ENCODE peak calls at places on chromosomes 4 and X, in seven cellular contexts. Z, R, G, T, D, N and S are unnamed samples.

GRCh38 chr4:62262676-62263075 is 1062.5 kb downstream of the ADGRL3 start:
- DNase-seq in G (no peak), D (no peak), Z (no peak), N (no peak), T (no peak), R (no peak), S (no peak)

GRCh38 chrX:97668126-97668525 is 784.4 kb downstream of the RPA4 start:
- DNase-seq in N (no peak), R (no peak), D (no peak), G (no peak), T (no peak), Z (no peak), S (no peak)

GRCh38 chrX:23773601-23774175 is 9.3 kb upstream of the SAT1 start:
- DNase-seq in G (no peak), T (no peak), R (no peak), Z (no peak), N (no peak), D (no peak), S (no peak)

GRCh38 chr4:39025552-39026085 is 6.6 kb downstream of the TMEM156 start:
- DNase-seq in Z (no peak), D (no peak), R (no peak), N (no peak), T (no peak), G (no peak), S (no peak)

GRCh38 chrX:100625985-100626491 is 10.6 kb downstream of the TSPAN6 start:
- DNase-seq in D (no peak), T (no peak), N (no peak), Z (no peak), G (no peak), R (no peak), S (no peak)

GRCh38 chr4:41346306-41347061 is 89.8 kb downstream of the UCHL1 start:
- DNase-seq in Z (no peak), G (no peak), N (no peak), T (no peak), R (no peak), D (peak; percentile 21), S (no peak)

GRCh38 chrX:100341111-100341510 is 69.0 kb downstream of the PCDH19 start:
- DNase-seq in T (no peak), G (no peak), Z (no peak), D (no peak), N (no peak), R (no peak), S (no peak)

GRCh38 chr4:19329631-19330030 is 922.1 kb upstream of the SLIT2 start:
- DNase-seq in D (no peak), G (no peak), N (no peak), Z (no peak), T (no peak), R (no peak), S (no peak)

GRCh38 chr4:154743683-154744340 is at the start of gene LRAT:
- DNase-seq in T (peak; percentile 73), G (peak; percentile 81), Z (peak; percentile 69), D (peak; percentile 85), R (peak; percentile 79), N (no peak), S (peak; percentile 59)

GRCh38 chr4:122728781-122729330 is 3.6 kb upstream of the BBS12 start:
- DNase-seq in D (no peak), Z (no peak), T (no peak), G (no peak), N (no peak), R (no peak), S (no peak)

DNA sequence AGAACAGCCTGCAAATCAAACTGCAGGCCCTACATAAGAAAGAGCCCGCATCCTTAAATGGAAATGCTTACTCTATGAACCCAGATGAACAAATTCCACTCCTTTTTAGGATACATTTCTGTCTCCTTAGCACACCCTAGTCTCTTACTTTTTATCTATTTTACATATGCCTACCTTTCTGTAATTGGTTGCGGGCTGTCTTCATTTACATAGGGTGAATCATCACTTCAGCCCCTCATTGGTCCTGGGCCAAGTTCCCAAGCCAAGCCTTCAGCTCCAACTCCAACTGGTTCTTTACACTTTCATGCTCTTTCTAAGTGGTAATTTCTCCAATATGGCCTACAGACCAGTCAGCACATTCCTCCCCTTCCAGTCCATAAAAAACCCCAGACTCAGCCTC is 219.3 kb downstream of the TRAM1L1 start:
- DNase-seq in G (no peak), R (no peak), Z (no peak), N (no peak), T (no peak), D (no peak), S (no peak)
- H3K4me1 ChIP-seq in G (no peaks in the 10 kb centered on the region), R (no peaks in the 10 kb centered on the region), Z (no peaks in the 10 kb centered on the region), N (no peaks in the 10 kb centered on the region), T (no peaks in the 10 kb centered on the region), D (no peaks in the 10 kb centered on the region), S (no peaks in the 10 kb centered on the region)

GRCh38 chr4:35934370-35934981 is 309.8 kb downstream of the ARAP2 start:
- DNase-seq in Z (no peak), R (no peak), N (no peak), T (no peak), D (peak; percentile 63), G (no peak), S (no peak)
- TF ChIP-seq CTCF in Z (peak; percentile 53), R (peak; percentile 56), N (peak; percentile 36), T (no peak), D (peak; percentile 79), G (peak; percentile 53), S (peak; percentile 64)

DNA sequence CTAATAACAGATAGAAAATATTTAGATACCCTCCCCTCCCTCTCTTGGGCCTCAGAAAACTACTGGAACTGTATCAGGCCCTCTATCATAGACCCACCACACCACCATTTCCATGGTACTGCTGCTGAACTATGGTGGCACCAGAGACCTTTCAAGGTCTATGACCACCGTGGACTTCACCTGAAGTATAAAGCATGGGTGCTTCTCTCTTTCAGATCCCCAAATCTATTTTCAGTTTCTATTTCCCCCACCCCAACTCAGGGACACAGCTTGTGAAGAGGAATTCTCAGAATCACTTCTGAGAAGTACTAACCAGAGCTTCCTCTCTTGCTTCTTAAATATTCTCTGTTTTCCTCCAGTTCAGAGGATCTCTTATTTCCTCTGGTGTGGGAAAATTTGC is 840.8 kb upstream of the HTR2C start:
- DNase-seq in R (no peak), D (no peak), G (no peak), T (no peak), Z (no peak), N (no peak), S (no peak)
- H3K4me1 ChIP-seq in R (no peaks in the 10 kb centered on the region), D (no peaks in the 10 kb centered on the region), G (no peaks in the 10 kb centered on the region), T (no peaks in the 10 kb centered on the region), Z (no peaks in the 10 kb centered on the region), N (no peaks in the 10 kb centered on the region), S (no peaks in the 10 kb centered on the region)

DNA sequence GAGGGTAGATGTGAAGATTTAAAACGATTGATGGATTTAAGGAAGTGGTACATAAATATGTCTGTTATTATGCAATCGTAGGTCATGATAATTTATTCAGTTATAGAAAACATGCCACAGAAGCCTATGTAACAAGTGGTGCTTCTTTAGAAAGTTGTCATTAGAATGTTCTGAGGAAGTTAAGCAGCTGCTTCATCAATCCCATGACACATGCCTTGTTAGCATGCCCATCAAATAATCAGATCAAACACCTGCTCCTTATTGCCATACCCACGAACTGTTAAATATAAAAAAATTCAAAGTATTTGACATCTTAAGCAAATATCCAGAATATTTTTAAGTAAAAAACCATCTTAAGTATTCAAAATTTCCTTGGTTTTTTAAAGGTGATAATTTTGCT is 76.4 kb upstream of the MYOZ2 start:
- DNase-seq in Z (no peak), D (no peak), T (no peak), R (no peak), N (no peak), G (no peak), S (no peak)
- TF ChIP-seq CTCF in Z (no peak), D (no peak), T (no peak), R (no peak), N (no peak), G (no peak), S (no peak)

DNA sequence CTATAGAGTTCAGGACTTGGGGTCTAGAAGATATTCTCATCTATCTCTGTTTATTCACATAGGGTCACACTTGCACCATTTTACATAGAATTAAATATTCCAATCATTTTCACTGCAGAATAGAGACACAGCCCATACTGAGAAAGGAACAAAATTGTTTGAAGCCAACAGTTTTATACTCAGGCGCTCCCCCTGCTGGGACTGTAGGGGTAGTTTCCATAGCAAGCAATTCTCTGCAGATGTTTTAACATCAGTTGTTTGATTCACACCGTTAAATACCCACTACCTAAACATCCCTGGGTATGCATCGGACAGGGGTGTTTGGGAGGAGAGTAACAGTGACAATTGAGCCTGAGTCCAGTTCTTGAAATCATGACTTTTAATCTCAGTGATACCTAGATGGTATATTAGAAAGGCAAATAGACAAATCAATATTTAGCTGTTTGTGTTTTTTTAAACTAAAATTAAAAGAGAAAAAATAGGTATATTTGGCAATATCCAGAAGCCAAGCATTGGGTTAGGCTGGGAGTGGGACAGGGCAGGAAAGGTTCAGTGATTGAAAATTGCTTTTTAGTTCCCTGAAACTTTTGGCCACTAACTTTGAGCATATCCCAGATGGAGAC is 33.8 kb downstream of the LONRF3 start:
- DNase-seq in T (no peak), Z (peak; percentile 41), N (no peak), D (peak; percentile 49), R (no peak), G (peak; percentile 25), S (no peak)
- H3K4me1 ChIP-seq in T (no peaks in the 10 kb centered on the region), Z (no peaks in the 10 kb centered on the region), N (no peaks in the 10 kb centered on the region), D (no peaks in the 10 kb centered on the region), R (peaks cover under 1% of the 10 kb centered on the region), G (no peaks in the 10 kb centered on the region), S (no peaks in the 10 kb centered on the region)